ENCODE peak calls at places on chromosomes 1 and 21, in six cellular contexts. W is fibroblast of lung, S is H1, J is astrocyte, I is SK-N-SH, C is neuronal stem cell. R is an unnamed sample.

GRCh38 chr1:21435646-21436487 is 4.1 kb upstream of the NBPF3 start:
- DNase-seq in W (no peak), S (no peak), J (no peak), I (no peak), C (no peak), R (no peak)

GRCh38 chr1:185044981-185045792 is at the start of gene RNF2:
- DNase-seq in W (peak), S (peak), J (peak), I (peak), C (peak), R (peak)

GRCh38 chr1:234934611-234935033 is 194.0 kb downstream of the TOMM20 start:
- DNase-seq in W (peak), S (no peak), J (peak), I (no peak), C (no peak), R (no peak)

GRCh38 chr1:219544163-219544846 is 68.6 kb downstream of the ZC3H11B start:
- DNase-seq in W (peak), S (no peak), J (no peak), I (no peak), C (no peak), R (no peak)

GRCh38 chr1:7366286-7366954 is 404.7 kb upstream of the VAMP3 start:
- DNase-seq in W (no peak), S (no peak), J (no peak), I (no peak), C (no peak), R (no peak)

GRCh38 chr1:16921391-16922185 is at the start of gene CROCC:
- DNase-seq in W (peak), S (peak), J (no peak), I (peak), C (peak), R (peak)

GRCh38 chr1:247681288-247681897 is 1.9 kb upstream of the OR13G1 start:
- DNase-seq in W (peak), S (peak), J (no peak), I (peak), C (peak), R (peak)

GRCh38 chr1:37498872-37499617 is 15.5 kb downstream of the MEAF6 start:
- DNase-seq in W (peak), S (no peak), J (peak), I (peak), C (no peak), R (no peak)

GRCh38 chr21:32463367-32463766 is 50.9 kb downstream of the EVA1C start:
- DNase-seq in W (peak), S (no peak), J (peak), I (no peak), C (no peak), R (no peak)

GRCh38 chr1:26286064-26286416 is 6.2 kb downstream of the SH3BGRL3 start:
- DNase-seq in W (no peak), S (no peak), J (no peak), I (no peak), C (no peak), R (no peak)
- H2AFZ ChIP-seq in W (no peak), S (no peak), J (no peak), I (no peak), C (no peak), R (no peak)

GRCh38 chr21:24367936-24368335 is 1239.3 kb downstream of the MRPL39 start:
- DNase-seq in W (peak), S (no peak), J (peak), I (no peak), C (no peak), R (no peak)
- H2AFZ ChIP-seq in W (no peak), S (no peak), J (peak), I (peak), C (no peak), R (no peak)

DNA sequence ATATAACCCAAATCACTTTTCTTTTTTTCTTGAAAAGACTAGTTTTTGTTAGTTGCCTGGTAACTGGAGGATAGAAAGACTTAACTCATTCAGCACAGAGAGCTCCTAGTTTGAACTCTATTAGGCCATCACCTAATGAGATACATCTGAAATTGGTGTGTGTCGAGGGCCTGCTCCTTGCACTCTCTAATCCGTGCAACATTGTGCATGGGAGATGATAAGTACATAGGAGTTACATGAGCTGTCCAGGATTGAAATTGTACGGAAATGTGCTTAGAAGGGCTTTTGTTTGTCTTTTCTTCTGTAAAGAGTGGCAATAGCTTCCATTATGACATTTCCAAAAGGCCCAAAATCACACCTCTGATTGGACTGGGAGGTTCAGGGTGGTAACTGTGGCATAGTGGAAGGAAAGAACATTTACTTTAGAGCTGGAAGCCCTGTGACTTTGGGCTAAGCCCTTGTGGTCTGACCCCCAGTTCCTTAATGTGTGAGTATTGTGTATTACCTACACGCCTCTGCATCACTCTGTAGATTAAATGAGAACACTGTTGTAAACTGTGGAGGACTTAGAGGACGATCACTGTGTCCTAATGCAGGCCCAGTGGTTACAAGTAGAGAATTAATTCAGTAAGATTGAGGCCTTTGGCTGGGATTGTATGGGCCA is 71.2 kb downstream of the FGGY start:
- DNase-seq in W (no peak), S (no peak), J (no peak), I (no peak), C (no peak), R (no peak)
- H2AFZ ChIP-seq in W (no peak), S (no peak), J (no peak), I (no peak), C (peak), R (no peak)

GRCh38 chr1:167165948-167166702 is 54.6 kb upstream of the POU2F1 start:
- DNase-seq in W (peak), S (peak), J (peak), I (no peak), C (peak), R (peak)
- H2AFZ ChIP-seq in W (no peak), S (peak), J (peak), I (no peak), C (peak), R (peak)

DNA sequence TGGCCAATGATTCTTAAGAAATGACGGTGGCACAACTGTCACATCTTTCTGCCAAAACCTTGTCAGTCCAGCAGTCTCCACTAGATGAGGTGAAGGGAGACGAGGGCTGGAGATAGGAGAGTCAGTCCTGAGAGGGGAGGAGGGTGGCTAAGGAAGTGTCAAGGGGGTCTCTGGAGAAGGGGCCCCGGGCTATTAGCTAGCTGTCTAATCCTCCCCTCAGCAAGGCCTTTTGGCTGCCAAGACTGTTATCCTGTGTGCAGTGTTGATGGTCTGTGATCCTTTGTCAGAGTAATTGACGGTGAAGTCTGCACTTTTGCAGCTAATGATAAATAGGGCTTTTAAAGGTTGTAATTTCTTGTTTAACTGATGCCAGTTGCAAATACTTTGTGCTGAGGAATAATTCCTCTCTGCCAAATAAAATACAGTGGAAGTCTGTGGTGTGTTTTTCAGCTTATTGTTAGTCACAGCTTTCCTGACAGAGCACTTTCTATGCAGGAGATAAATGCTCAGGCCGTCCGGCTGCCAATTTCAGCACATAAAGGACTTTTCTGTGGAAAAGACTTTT is 34.9 kb downstream of the PRRX1 start:
- DNase-seq in W (peak), S (no peak), J (peak), I (no peak), C (peak), R (peak)
- H2AFZ ChIP-seq in W (no peak), S (no peak), J (peak), I (no peak), C (peak), R (no peak)

GRCh38 chr21:42456457-42456856 is 39.6 kb downstream of the RSPH1 start:
- DNase-seq in W (no peak), S (no peak), J (no peak), I (no peak), C (no peak), R (no peak)
- H2AFZ ChIP-seq in W (no peak), S (no peak), J (no peak), I (no peak), C (no peak), R (no peak)

DNA sequence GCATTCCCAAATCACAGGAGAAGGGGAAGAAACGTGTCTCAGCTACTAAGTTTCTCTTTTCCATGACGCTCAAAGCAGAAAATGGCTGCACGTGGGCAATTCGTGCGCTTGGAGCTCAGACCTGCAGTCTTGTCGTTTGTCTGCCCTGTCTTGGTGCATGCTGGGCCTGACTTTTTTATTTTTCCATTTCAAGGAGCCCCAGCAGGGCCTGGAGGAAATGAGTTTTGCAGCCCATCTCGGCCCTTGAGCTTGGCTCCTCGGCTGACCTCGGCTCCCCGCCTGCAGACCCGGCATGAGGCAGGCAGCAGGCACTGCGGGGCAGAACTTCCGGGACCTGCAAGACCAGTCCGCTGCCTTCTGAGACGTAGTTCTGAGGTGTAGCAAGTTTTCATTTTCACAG is 25.6 kb downstream of the ERG start:
- DNase-seq in W (no peak), S (peak), J (no peak), I (no peak), C (no peak), R (no peak)
- H2AFZ ChIP-seq in W (no peak), S (peak), J (no peak), I (no peak), C (peak), R (peak)

GRCh38 chr1:196659471-196659870 is 7.6 kb downstream of the CFH start:
- DNase-seq in W (no peak), S (no peak), J (no peak), I (no peak), C (no peak), R (no peak)

GRCh38 chr1:196655494-196655893 is 3.7 kb downstream of the CFH start:
- DNase-seq in W (no peak), S (no peak), J (no peak), I (no peak), C (no peak), R (no peak)

GRCh38 chr1:196660912-196661311 is 9.1 kb downstream of the CFH start:
- DNase-seq in W (peak), S (no peak), J (no peak), I (peak), C (peak), R (peak)

GRCh38 chr1:196661345-196661744 is 9.5 kb downstream of the CFH start:
- DNase-seq in W (no peak), S (no peak), J (no peak), I (no peak), C (no peak), R (no peak)

GRCh38 chr1:196660272-196660671 is 8.4 kb downstream of the CFH start:
- DNase-seq in W (no peak), S (no peak), J (no peak), I (no peak), C (no peak), R (no peak)
- H2AFZ ChIP-seq in W (no peak), S (no peak), J (no peak), I (no peak), C (no peak), R (peak)